ENCODE peak calls at places on chromosomes 11 and 22, in eight cellular contexts. Z, S, I, R, N, K, T and L are unnamed samples.

GRCh38 chr11:117045956-117046355 is 52.3 kb downstream of the SIK3 start:
- DNase-seq in Z (no peak), S (no peak), I (peak; percentile 78), R (peak; percentile 67), N (no peak), K (no peak), T (no peak), L (no peak)

GRCh38 chr11:88327462-88328143 is 9.9 kb downstream of the CTSC start:
- DNase-seq in Z (no peak), S (no peak), I (no peak), R (no peak), N (no peak), K (no peak), T (no peak), L (no peak)

GRCh38 chr11:61702701-61703312 is 22.6 kb downstream of the DAGLA start:
- DNase-seq in Z (no peak), S (no peak), I (no peak), R (peak; percentile 87), N (no peak), K (no peak), T (no peak), L (no peak)

GRCh38 chr22:26846645-26847044 is 189.3 kb downstream of the MIAT start:
- DNase-seq in Z (no peak), S (no peak), I (no peak), R (no peak), N (no peak), K (no peak), T (no peak), L (no peak)

GRCh38 chr11:69170704-69171103 is 15.0 kb downstream of the SMIM38 start:
- DNase-seq in Z (no peak), S (no peak), I (no peak), R (no peak), N (no peak), K (no peak), T (no peak), L (no peak)

GRCh38 chr11:113840932-113841664 is 34.3 kb downstream of the USP28 start:
- DNase-seq in Z (no peak), S (no peak), I (no peak), R (no peak), N (no peak), K (no peak), T (no peak), L (no peak)

GRCh38 chr11:132206993-132207392 is 836.6 kb downstream of the NTM start:
- DNase-seq in Z (no peak), S (no peak), I (no peak), R (no peak), N (no peak), K (no peak), T (no peak), L (no peak)

GRCh38 chr11:126592496-126593410 is 237.3 kb downstream of the ST3GAL4 start:
- DNase-seq in Z (no peak), S (no peak), I (no peak), R (no peak), N (no peak), K (no peak), T (no peak), L (no peak)

GRCh38 chr22:43407591-43407990 is 4.2 kb upstream of the MPPED1 start:
- DNase-seq in Z (no peak), S (no peak), I (no peak), R (no peak), N (no peak), K (no peak), T (no peak), L (no peak)

GRCh38 chr11:102061276-102061675 is 14.0 kb downstream of the CFAP300 start:
- DNase-seq in Z (no peak), S (no peak), I (peak; percentile 21), R (no peak), N (no peak), K (peak; percentile 9), T (no peak), L (no peak)

GRCh38 chr22:24964441-24964840 is 11.9 kb downstream of the KIAA1671 start:
- DNase-seq in Z (no peak), S (no peak), I (no peak), R (no peak), N (no peak), K (no peak), T (no peak), L (no peak)

GRCh38 chr22:40031766-40032470 is 37.2 kb downstream of the FAM83F start:
- DNase-seq in Z (no peak), S (no peak), I (no peak), R (peak; percentile 40), N (no peak), K (no peak), T (no peak), L (no peak)

GRCh38 chr11:17812286-17813187 is 78.0 kb downstream of the KCNC1 start:
- DNase-seq in Z (peak; percentile 26), S (no peak), I (no peak), R (no peak), N (no peak), K (no peak), T (no peak), L (no peak)

GRCh38 chr11:107592813-107593212 is 1.9 kb downstream of the ELMOD1 start:
- DNase-seq in Z (no peak), S (no peak), I (no peak), R (no peak), N (no peak), K (no peak), T (no peak), L (no peak)

GRCh38 chr11:77677138-77677537 is 39.5 kb upstream of the CLNS1A start:
- DNase-seq in Z (no peak), S (no peak), I (no peak), R (no peak), N (no peak), K (no peak), T (no peak), L (no peak)

GRCh38 chr11:77669848-77670511 is 32.4 kb upstream of the CLNS1A start:
- DNase-seq in Z (no peak), S (no peak), I (peak; percentile 76), R (no peak), N (no peak), K (peak; percentile 19), T (no peak), L (no peak)

GRCh38 chr11:77668760-77669159 is 31.2 kb upstream of the CLNS1A start:
- DNase-seq in Z (no peak), S (no peak), I (no peak), R (no peak), N (no peak), K (no peak), T (no peak), L (no peak)

DNA sequence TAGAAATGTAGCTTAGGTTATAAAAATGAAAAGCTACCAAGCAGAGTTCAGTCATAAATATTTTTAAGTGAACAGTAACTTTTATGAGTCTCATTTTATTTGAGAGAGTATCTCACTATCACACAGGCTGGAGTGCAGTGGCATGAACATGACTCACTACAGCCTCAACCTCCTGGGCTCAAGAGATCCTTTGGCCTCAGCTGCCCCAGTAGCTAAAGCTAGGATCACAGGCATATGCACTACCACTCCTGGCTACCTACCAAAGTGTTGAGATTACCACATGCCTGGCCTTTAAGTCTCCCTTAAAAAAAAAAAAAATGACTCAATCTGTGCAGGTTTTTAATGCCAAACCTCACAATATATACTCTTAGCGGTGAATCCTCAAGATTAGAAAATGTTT is 34.7 kb upstream of the CLNS1A start:
- DNase-seq in Z (peak; percentile 61), S (no peak), I (no peak), R (no peak), N (peak; percentile 33), K (no peak), T (no peak), L (no peak)
- TF ChIP-seq CTCF in Z (no peak), S (no peak), I (no peak), R (no peak), N (no peak), K (no peak), T (no peak), L (no peak)

DNA sequence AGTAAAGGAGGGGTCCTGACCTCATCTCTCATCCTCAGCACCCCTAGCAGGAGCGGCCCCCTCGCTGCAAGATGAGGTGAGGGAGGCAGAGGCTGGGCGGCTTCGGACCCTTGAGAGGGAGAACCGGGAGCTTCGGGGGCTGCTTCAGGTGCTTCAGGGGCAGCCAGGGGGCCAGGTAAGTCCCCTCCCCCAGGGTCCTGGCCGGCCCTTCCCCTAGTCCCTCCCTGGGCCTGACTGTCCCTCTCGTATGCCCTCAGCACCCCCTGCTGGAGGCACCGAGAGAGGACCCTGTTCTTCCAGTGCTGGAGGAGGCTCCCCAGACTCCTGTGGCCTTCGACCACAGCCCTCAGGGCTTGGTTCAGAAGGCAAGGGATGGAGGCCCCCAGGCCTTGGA is 3.7 kb downstream of the CCDC88B start:
- DNase-seq in Z (peak; percentile 38), S (no peak), I (no peak), R (peak; percentile 67), N (no peak), K (no peak), T (no peak), L (no peak)
- TF ChIP-seq CTCF in Z (peak; percentile 21), S (peak; percentile 32), I (peak; percentile 67), R (peak; percentile 59), N (no peak), K (peak; percentile 35), T (no peak), L (peak; percentile 22)

DNA sequence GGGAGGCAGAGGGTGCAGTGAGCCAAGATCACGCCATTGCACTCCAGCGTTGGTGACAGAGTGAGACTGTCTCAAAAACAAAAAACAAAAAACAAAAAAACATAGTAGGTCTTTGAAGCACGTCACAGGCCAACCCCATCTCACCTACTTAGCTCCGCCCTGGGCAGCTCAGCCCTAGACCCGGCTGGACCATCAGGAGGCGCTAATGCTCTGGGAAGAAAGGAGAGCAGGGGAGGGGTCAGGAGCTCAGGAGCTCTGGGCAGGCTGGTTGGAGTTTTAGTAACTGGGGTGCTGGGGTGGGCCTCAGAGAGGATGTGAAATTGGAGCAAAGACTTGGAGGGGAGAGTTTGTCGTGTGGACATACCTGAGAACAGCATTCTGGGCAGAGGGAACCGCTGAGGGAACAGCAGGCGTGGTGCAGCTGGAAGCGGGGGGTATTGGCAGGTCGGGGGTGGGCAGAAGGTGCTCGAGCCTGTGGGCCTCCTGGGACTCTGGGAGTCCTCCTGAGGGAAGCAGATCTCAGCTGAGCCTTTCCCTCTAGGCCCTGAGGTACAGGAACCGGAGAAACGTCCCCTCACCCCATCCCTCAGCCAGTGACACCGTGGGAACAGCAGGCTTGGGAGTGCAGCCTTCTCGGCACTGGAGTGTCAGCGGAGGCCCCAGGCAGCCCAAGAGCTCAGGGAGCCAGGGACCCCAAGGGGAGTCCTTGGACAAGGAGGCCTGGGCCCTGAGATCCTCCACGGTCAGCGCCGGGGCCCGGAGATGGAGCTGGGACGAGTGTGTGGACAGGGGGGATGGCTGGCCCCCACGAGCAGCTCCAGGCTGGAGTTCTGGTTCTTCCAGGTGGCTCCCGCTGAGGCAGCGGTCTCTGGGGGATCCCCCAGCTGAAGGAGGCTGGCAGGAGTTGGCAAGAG is 2.2 kb upstream of the RPS6KA4 start:
- DNase-seq in Z (no peak), S (no peak), I (peak; percentile 65), R (peak; percentile 80), N (no peak), K (peak; percentile 37), T (no peak), L (no peak)
- TF ChIP-seq CTCF in Z (no peak), S (peak; percentile 50), I (peak; percentile 71), R (peak; percentile 77), N (no peak), K (peak; percentile 50), T (no peak), L (peak; percentile 19)

GRCh38 chr11:20634044-20634443 is 34.6 kb downstream of the SLC6A5 start:
- DNase-seq in Z (no peak), S (no peak), I (no peak), R (no peak), N (no peak), K (no peak), T (no peak), L (no peak)
- TF ChIP-seq CTCF in Z (no peak), S (no peak), I (peak; percentile 36), R (peak; percentile 17), N (no peak), K (no peak), T (no peak), L (no peak)